ENCODE peak calls at places on chromosomes 3 and 15, in eight cellular contexts. J is MG63; V is Caki2; I is HTR-8/SVneo; F is stimulated activated CD8-positive, alpha-beta memory T cell treated with anti-CD3 and anti-CD28 coated beads, Interleukin-15, amount 100 ng/mL, for 48 hours; N is fibroblast of pulmonary artery; A is right cardiac atrium; Z is T-helper 1 cell. B is an unnamed sample.

GRCh38 chr3:11954312-11954934 is 49.8 kb upstream of the SYN2 start:
- DNase-seq in J (no peak), V (no peak), I (no peak), F (no peak), N (peak; percentile 4), A (peak; percentile 13), Z (no peak), B (peak; percentile 72)

GRCh38 chr3:98670020-98670419 is 76.6 kb upstream of the CPOX start:
- DNase-seq in J (no peak), V (no peak), I (no peak), F (no peak), N (no peak), A (no peak), Z (no peak), B (no peak)

GRCh38 chr15:78195735-78196201 is 38.6 kb downstream of the ACSBG1 start:
- DNase-seq in J (no peak), V (peak; percentile 28), I (peak; percentile 60), F (peak; percentile 19), N (peak; percentile 24), A (no peak), Z (no peak), B (no peak)

GRCh38 chr15:73851679-73852078 is 21.7 kb upstream of the TBC1D21 start:
- DNase-seq in J (peak; percentile 41), V (peak; percentile 36), I (peak; percentile 56), F (no peak), N (peak; percentile 81), A (peak; percentile 34), Z (no peak), B (no peak)

GRCh38 chr15:51706347-51706746 is 25.0 kb downstream of the SCG3 start:
- DNase-seq in J (no peak), V (no peak), I (no peak), F (no peak), N (no peak), A (no peak), Z (no peak), B (no peak)

GRCh38 chr3:148681080-148681479 is 16.6 kb upstream of the AGTR1 start:
- DNase-seq in J (peak; percentile 19), V (no peak), I (no peak), F (no peak), N (no peak), A (no peak), Z (no peak), B (no peak)

GRCh38 chr15:61146643-61147230 is 82.4 kb downstream of the RORA start:
- DNase-seq in J (no peak), V (no peak), I (no peak), F (no peak), N (no peak), A (no peak), Z (no peak), B (no peak)

GRCh38 chr3:25661694-25662455 is 2.8 kb downstream of the TOP2B start:
- DNase-seq in J (no peak), V (no peak), I (no peak), F (no peak), N (no peak), A (no peak), Z (no peak), B (no peak)

GRCh38 chr3:99842826-99843589 is 25.3 kb downstream of the CMSS1 start:
- DNase-seq in J (no peak), V (peak; percentile 21), I (peak; percentile 45), F (no peak), N (peak; percentile 78), A (no peak), Z (no peak), B (peak; percentile 19)